ENCODE peak calls at places on chromosomes 7 and 10, in four cellular contexts. V is T-helper 2 cell, H is frontal cortex, N is mammary epithelial cell. X is an unnamed sample.

GRCh38 chr7:64877714-64878610 is 25.1 kb upstream of the ZNF273 start:
- DNase-seq in V (peak), H (peak), N (no peak), X (no peak)

GRCh38 chr7:30896783-30897617 is 14.7 kb upstream of the AQP1 start:
- DNase-seq in V (no peak), H (no peak), N (no peak), X (no peak)

GRCh38 chr7:107201795-107202450 is 33.1 kb downstream of the HBP1 start:
- DNase-seq in V (peak), H (no peak), N (peak), X (peak)

GRCh38 chr10:95513941-95514392 is 47.2 kb downstream of the SORBS1 start:
- DNase-seq in V (peak), H (peak), N (peak), X (no peak)

GRCh38 chr10:93461807-93462178 is 20.3 kb downstream of the MYOF start:
- DNase-seq in V (peak), H (no peak), N (peak), X (no peak)

GRCh38 chr7:4103352-4104091 is 578.6 kb upstream of the FOXK1 start:
- DNase-seq in V (peak), H (no peak), N (peak), X (peak)

GRCh38 chr10:109933984-109934565 is 10.8 kb upstream of the XPNPEP1 start:
- DNase-seq in V (peak), H (no peak), N (no peak), X (no peak)

GRCh38 chr10:31466313-31466712 is 147.3 kb downstream of the ZEB1 start:
- DNase-seq in V (no peak), H (no peak), N (no peak), X (no peak)

GRCh38 chr10:112313911-112314310 is 30.7 kb downstream of the TECTB start:
- DNase-seq in V (no peak), H (no peak), N (no peak), X (no peak)

GRCh38 chr7:134710854-134711624 is 64.4 kb downstream of the BPGM start:
- DNase-seq in V (peak), H (no peak), N (peak), X (no peak)

GRCh38 chr7:155234950-155235789 is 62.5 kb upstream of the INSIG1 start:
- DNase-seq in V (no peak), H (no peak), N (no peak), X (no peak)

GRCh38 chr7:28761485-28761884 is 196.6 kb downstream of the TRIL start:
- DNase-seq in V (no peak), H (no peak), N (no peak), X (no peak)

GRCh38 chr10:28592953-28593352 is 60.0 kb downstream of the WAC start:
- DNase-seq in V (peak), H (no peak), N (peak), X (no peak)

GRCh38 chr10:104580321-104580720 is 60.8 kb upstream of the SORCS3 start:
- DNase-seq in V (peak), H (no peak), N (no peak), X (no peak)

GRCh38 chr10:133458710-133459453 is 5.1 kb downstream of the SCART1 start:
- DNase-seq in V (no peak), H (no peak), N (no peak), X (no peak)

GRCh38 chr10:99740933-99741559 is 9.0 kb downstream of the CUTC start:
- DNase-seq in V (no peak), H (no peak), N (no peak), X (no peak)

GRCh38 chr10:61408065-61408464 is 45.1 kb downstream of the TMEM26 start:
- DNase-seq in V (no peak), H (no peak), N (no peak), X (no peak)

GRCh38 chr7:76507723-76508406 is 2.5 kb upstream of the UPK3B start:
- DNase-seq in V (no peak), H (no peak), N (peak), X (no peak)

GRCh38 chr7:43906327-43907010 is at the start of gene URGCP:
- DNase-seq in V (peak), H (peak), N (peak), X (peak)

GRCh38 chr7:100493476-100494264 is 9.9 kb downstream of the NYAP1 start:
- DNase-seq in V (peak), H (no peak), N (no peak), X (no peak)

GRCh38 chr10:112402917-112403316 is 29.0 kb downstream of the ACSL5 start:
- DNase-seq in V (no peak), H (no peak), N (no peak), X (no peak)

GRCh38 chr7:150401861-150402631 is 22.9 kb downstream of the ZNF775 start:
- DNase-seq in V (no peak), H (no peak), N (no peak), X (no peak)

GRCh38 chr7:607938-608337 is 88.3 kb upstream of the PDGFA start:
- DNase-seq in V (no peak), H (no peak), N (no peak), X (no peak)

GRCh38 chr10:91617073-91617580 is 15.7 kb downstream of the PPP1R3C start:
- DNase-seq in V (no peak), H (no peak), N (peak), X (no peak)

GRCh38 chr10:123994417-123995081 is 98.8 kb downstream of the CHST15 start:
- DNase-seq in V (peak), H (peak), N (peak), X (peak)

GRCh38 chr10:5737352-5737751 is 52.7 kb downstream of the TASOR2 start:
- DNase-seq in V (no peak), H (no peak), N (no peak), X (no peak)

GRCh38 chr7:43658718-43659548 is 70.4 kb downstream of the COA1 start:
- DNase-seq in V (peak), H (no peak), N (peak), X (no peak)